ENCODE peak calls at places on chromosomes 16 and 17, in six cellular contexts. X, D, K, U, J and W are unnamed samples.

GRCh38 chr17:41678907-41679739 is 9.6 kb upstream of the EIF1 start:
- DNase-seq in U (peak), J (no peak), D (peak), X (no peak), K (no peak), W (peak)

GRCh38 chr16:22318690-22319358 is 21.6 kb downstream of the POLR3E start:
- DNase-seq in U (peak), X (no peak), J (no peak), K (no peak), D (peak), W (peak)

GRCh38 chr16:30893082-30893743 is 664 bp downstream of the BCL7C start:
- DNase-seq in X (no peak), K (no peak), U (peak), D (peak), J (no peak), W (peak)

GRCh38 chr17:61400786-61401279 is 1.2 kb downstream of the TBX2 start:
- DNase-seq in U (peak), X (no peak), D (no peak), J (peak), K (no peak), W (peak)

GRCh38 chr16:67663151-67663876 is 2.6 kb downstream of the PARD6A start:
- DNase-seq in X (no peak), J (peak), D (no peak), K (no peak), U (peak), W (no peak)

GRCh38 chr16:81170824-81171223 is 67.7 kb upstream of the BCO1 start:
- DNase-seq in X (no peak), D (no peak), K (peak), U (peak), J (no peak), W (no peak)

GRCh38 chr16:47667956-47668355 is 206.8 kb downstream of the PHKB start:
- DNase-seq in U (no peak), K (no peak), X (no peak), D (no peak), J (no peak), W (no peak)

GRCh38 chr17:33145941-33146340 is 147.2 kb downstream of the ASIC2 start:
- DNase-seq in D (no peak), J (no peak), K (no peak), X (no peak), U (no peak), W (no peak)

GRCh38 chr17:34254146-34254545 is 939 bp upstream of the CCL2 start:
- DNase-seq in D (no peak), J (no peak), K (no peak), U (peak), X (no peak), W (peak)

GRCh38 chr17:50538549-50539410 is 6.2 kb downstream of the EPN3 start:
- DNase-seq in X (no peak), U (no peak), J (no peak), K (no peak), D (no peak), W (no peak)

GRCh38 chr17:14092808-14093207 is 23.5 kb downstream of the COX10 start:
- DNase-seq in U (no peak), J (no peak), D (no peak), K (no peak), X (no peak), W (no peak)

GRCh38 chr17:40419559-40420331 is 2.0 kb upstream of the TOP2A start:
- DNase-seq in D (no peak), U (no peak), J (no peak), K (no peak), X (no peak), W (peak)